ENCODE peak calls at places on chromosomes 2 and 18, in eight cellular contexts. H is GM13976; T is choroid plexus epithelial cell; D is IMR-90; E is neural crest cell; U is AG04449; Z is H9; M is CD8-positive, alpha-beta T cell. F is an unnamed sample.

GRCh38 chr18:22932885-22933205 is 283 bp upstream of the RBBP8 start:
- DNase-seq in M (no peak), D (no peak), Z (no peak), U (no peak), H (no peak), E (no peak), T (no peak), F (no peak)

GRCh38 chr2:161049571-161049970 is 110.7 kb upstream of the TANK start:
- DNase-seq in M (no peak), E (no peak), H (no peak), Z (no peak), U (no peak), T (no peak), D (no peak), F (no peak)

GRCh38 chr18:23784811-23785245 is 95.6 kb downstream of the LAMA3 start:
- DNase-seq in Z (no peak), H (no peak), U (peak; percentile 73), M (no peak), T (peak; percentile 71), E (no peak), D (peak; percentile 93), F (no peak)

GRCh38 chr18:2811416-2811815 is 35.4 kb upstream of the EMILIN2 start:
- DNase-seq in E (no peak), T (no peak), D (no peak), H (no peak), M (no peak), U (no peak), Z (no peak), F (no peak)

GRCh38 chr2:3738454-3738853 is 35.1 kb downstream of the DCDC2C start:
- DNase-seq in H (peak; percentile 51), E (peak; percentile 16), T (peak; percentile 74), D (peak; percentile 54), Z (peak; percentile 50), U (no peak), M (no peak), F (peak; percentile 74)

GRCh38 chr2:120450196-120450820 is 104.4 kb downstream of the INHBB start:
- DNase-seq in H (no peak), M (no peak), U (no peak), T (no peak), E (no peak), D (peak; percentile 16), Z (no peak), F (no peak)

GRCh38 chr2:219073413-219074129 is 12.8 kb upstream of the IHH start:
- DNase-seq in M (no peak), H (peak; percentile 70), U (peak; percentile 16), D (peak; percentile 72), E (peak; percentile 35), Z (peak; percentile 80), T (peak; percentile 85), F (peak; percentile 57)

GRCh38 chr2:192010073-192010472 is 163.2 kb upstream of the CAVIN2 start:
- DNase-seq in E (no peak), U (no peak), T (peak; percentile 62), M (no peak), D (peak; percentile 18), Z (no peak), H (no peak), F (no peak)

GRCh38 chr18:50190926-50191325 is 4.0 kb downstream of the MYO5B start:
- DNase-seq in D (no peak), U (no peak), T (no peak), Z (no peak), M (no peak), H (no peak), E (no peak), F (peak; percentile 36)

GRCh38 chr2:128442053-128442751 is 123.5 kb upstream of the HS6ST1 start:
- DNase-seq in M (no peak), T (peak; percentile 34), U (no peak), E (no peak), Z (peak; percentile 27), D (peak; percentile 16), H (no peak), F (no peak)

GRCh38 chr2:218229239-218229638 is 12.2 kb downstream of the ARPC2 start:
- DNase-seq in U (peak; percentile 74), H (peak; percentile 79), E (no peak), T (peak; percentile 91), Z (no peak), D (peak; percentile 87), M (peak; percentile 36), F (peak; percentile 72)

GRCh38 chr2:95277246-95277906 is 3.1 kb downstream of the PROM2 start:
- DNase-seq in M (no peak), E (no peak), H (no peak), D (no peak), U (no peak), Z (peak; percentile 74), T (no peak), F (peak; percentile 90)

GRCh38 chr2:83782122-83782521 is 677.0 kb downstream of the SUCLG1 start:
- DNase-seq in Z (no peak), H (no peak), T (no peak), E (no peak), D (no peak), M (no peak), U (no peak), F (peak; percentile 13)

GRCh38 chr2:133480707-133481429 is 87.4 kb downstream of the NCKAP5 start:
- DNase-seq in H (no peak), D (no peak), Z (no peak), U (no peak), T (no peak), M (no peak), E (no peak), F (no peak)

DNA sequence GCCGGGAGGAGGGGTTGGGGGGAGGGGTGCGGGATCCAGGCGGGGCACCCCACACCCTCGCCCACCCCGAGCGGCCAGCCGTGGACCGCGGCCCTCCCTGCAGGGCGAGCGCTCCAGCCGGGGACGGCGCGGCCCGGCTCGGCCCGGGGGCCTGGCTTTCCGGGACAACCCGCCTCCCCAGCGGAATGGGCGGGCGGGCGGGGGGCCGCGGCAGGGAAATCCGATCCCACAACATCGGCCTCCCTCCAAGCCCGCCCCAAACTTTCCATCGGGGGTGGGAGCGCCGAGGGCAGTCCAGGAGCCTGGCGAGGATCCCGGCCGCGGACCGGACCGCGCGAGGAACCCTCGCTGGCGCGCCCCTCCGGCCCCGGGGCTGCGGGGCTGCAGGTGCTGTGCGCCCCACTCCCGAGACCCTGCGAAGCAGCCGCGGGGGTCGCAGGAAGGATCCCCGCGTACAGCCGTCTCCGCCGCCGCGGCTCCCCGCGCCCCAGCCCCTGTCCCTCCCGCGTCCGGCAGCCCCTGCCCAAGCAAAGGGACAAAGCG is 528 bp downstream of the SEMA4C start:
- DNase-seq in H (no peak), Z (no peak), M (no peak), T (peak; percentile 92), D (peak; percentile 74), E (no peak), U (no peak), F (peak; percentile 81)
- TF ChIP-seq CTCF in H (no peak), Z (peak; percentile 24), M (peak; percentile 10), T (no peak), D (no peak), E (peak; percentile 33), U (no peak), F (peak; percentile 14)

GRCh38 chr2:157574165-157574564 is 54.5 kb downstream of the ACVR1C start:
- DNase-seq in U (no peak), M (no peak), T (no peak), H (no peak), E (no peak), D (no peak), Z (no peak), F (no peak)

DNA sequence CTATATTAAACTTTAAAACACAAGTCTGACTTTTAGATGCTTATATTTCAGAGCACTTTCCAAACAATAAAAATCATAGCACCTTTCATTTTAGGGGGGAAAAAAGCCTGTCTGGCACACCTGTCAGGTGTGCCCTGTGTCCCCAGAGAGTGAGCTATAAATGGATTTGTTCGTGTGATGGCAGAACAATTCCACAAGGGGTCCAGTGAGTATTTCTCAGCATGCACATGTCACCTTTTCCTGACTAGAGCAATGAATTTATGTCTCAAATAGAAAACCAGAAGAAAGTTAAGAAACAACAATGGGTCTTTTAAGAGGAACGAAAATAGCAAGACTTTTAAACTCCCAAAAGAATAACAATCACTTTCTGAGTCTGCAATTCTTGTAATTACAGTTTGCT is 55.9 kb downstream of the ACVR1C start:
- DNase-seq in D (no peak), E (no peak), U (no peak), Z (no peak), H (no peak), T (peak; percentile 15), M (no peak), F (peak; percentile 29)
- TF ChIP-seq CTCF in D (no peak), E (peak; percentile 61), U (no peak), Z (peak; percentile 57), H (no peak), T (peak; percentile 36), M (peak; percentile 43), F (peak; percentile 43)

GRCh38 chr2:8524823-8525222 is 157.0 kb upstream of the ID2 start:
- DNase-seq in U (no peak), Z (no peak), M (no peak), H (no peak), T (no peak), E (no peak), D (no peak), F (no peak)

GRCh38 chr2:8527031-8527430 is 154.8 kb upstream of the ID2 start:
- DNase-seq in U (no peak), Z (no peak), E (no peak), H (no peak), M (no peak), T (no peak), D (no peak), F (no peak)

GRCh38 chr2:8525236-8525581 is 156.6 kb upstream of the ID2 start:
- DNase-seq in Z (no peak), U (no peak), E (no peak), H (no peak), M (no peak), D (no peak), T (no peak), F (no peak)

GRCh38 chr2:8526403-8526696 is 155.5 kb upstream of the ID2 start:
- DNase-seq in Z (no peak), M (no peak), H (no peak), D (no peak), E (no peak), U (no peak), T (no peak), F (no peak)

GRCh38 chr2:8525582-8526402 is 156.1 kb upstream of the ID2 start:
- DNase-seq in U (no peak), Z (peak; percentile 68), D (peak; percentile 12), E (no peak), M (no peak), H (peak; percentile 87), T (peak; percentile 38), F (peak; percentile 83)
- TF ChIP-seq CTCF in U (no peak), Z (peak; percentile 50), D (no peak), E (no peak), M (no peak), H (peak; percentile 48), T (no peak), F (no peak)

DNA sequence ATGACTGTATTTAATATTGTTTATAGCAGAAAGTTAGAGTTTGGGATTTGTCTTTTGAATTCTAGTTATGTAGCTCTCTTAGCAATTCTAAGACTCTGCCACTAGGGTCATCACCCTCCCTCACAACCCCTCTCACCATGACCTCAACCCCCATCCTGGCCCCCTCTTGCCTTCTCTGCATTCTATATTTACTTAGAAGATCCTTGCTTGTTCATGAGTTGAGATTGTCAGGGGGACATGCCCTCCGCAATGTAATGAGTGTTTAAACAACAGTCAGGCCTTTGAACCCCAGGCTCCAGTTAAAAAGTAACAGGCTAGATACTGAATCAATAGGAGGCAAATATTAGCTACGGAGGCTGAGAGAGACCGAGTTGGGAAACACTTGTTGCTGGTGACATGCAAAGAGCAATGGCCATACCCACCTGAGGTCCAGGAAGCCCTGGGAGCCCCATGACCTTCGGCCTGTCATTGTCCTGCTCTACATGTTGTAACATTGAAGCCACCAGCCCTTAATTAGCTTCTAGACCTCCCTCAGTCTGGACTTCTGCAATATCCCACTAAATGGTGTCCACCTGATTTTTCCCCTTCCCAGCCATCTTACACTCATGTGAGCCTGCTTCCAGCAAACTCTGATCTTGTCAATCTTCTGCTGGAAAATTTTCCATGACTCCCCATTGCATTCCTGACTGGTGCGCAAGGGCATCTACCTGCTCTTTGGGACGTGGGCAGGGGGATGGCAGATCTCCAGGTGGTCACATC is 221.1 kb downstream of the ALPK2 start:
- DNase-seq in T (no peak), H (no peak), D (no peak), E (no peak), M (no peak), Z (no peak), U (no peak), F (no peak)
- TF ChIP-seq CTCF in T (peak; percentile 5), H (no peak), D (no peak), E (peak; percentile 28), M (no peak), Z (peak; percentile 49), U (no peak), F (no peak)

F was measured in MCF 10A.